ENCODE peak calls at places on chromosomes 2 and 18, in seven cellular contexts. One of them, this sample, is unnamed.

GRCh38 chr18:51383711-51384110 is 186.2 kb upstream of the MEX3C start:
- DNase-seq in SK-MEL-5: no peak
- DNase-seq in LHCN-M2: no peak
- DNase-seq in heart left ventricle: no peak
- DNase-seq in GM06990: no peak
- DNase-seq in Calu3: no peak
- DNase-seq in endodermal cell: no peak
- DNase-seq in this sample: no peak

GRCh38 chr2:23649819-23650218 is 264.8 kb downstream of the KLHL29 start:
- DNase-seq in SK-MEL-5: peak; percentile 14
- DNase-seq in LHCN-M2: peak; percentile 40
- DNase-seq in GM06990: no peak
- DNase-seq in endodermal cell: no peak
- DNase-seq in heart left ventricle: no peak
- DNase-seq in Calu3: no peak
- DNase-seq in this sample: no peak

GRCh38 chr2:2570871-2571270 is 239.8 kb upstream of the MYT1L start:
- DNase-seq in Calu3: no peak
- DNase-seq in heart left ventricle: no peak
- DNase-seq in endodermal cell: peak; percentile 24
- DNase-seq in GM06990: no peak
- DNase-seq in LHCN-M2: no peak
- DNase-seq in SK-MEL-5: no peak
- DNase-seq in this sample: no peak

GRCh38 chr18:5693637-5694175 is 149.9 kb upstream of the EPB41L3 start:
- DNase-seq in heart left ventricle: no peak
- DNase-seq in GM06990: no peak
- DNase-seq in LHCN-M2: no peak
- DNase-seq in endodermal cell: no peak
- DNase-seq in SK-MEL-5: no peak
- DNase-seq in Calu3: no peak
- DNase-seq in this sample: no peak

GRCh38 chr2:45909677-45910191 is 258.3 kb downstream of the PRKCE start:
- DNase-seq in SK-MEL-5: no peak
- DNase-seq in heart left ventricle: no peak
- DNase-seq in LHCN-M2: no peak
- DNase-seq in endodermal cell: no peak
- DNase-seq in Calu3: peak; percentile 55
- DNase-seq in GM06990: no peak
- DNase-seq in this sample: no peak

GRCh38 chr2:223909048-223909741 is 35.9 kb downstream of the WDFY1 start:
- DNase-seq in GM06990: no peak
- DNase-seq in LHCN-M2: peak; percentile 24
- DNase-seq in endodermal cell: no peak
- DNase-seq in heart left ventricle: no peak
- DNase-seq in SK-MEL-5: no peak
- DNase-seq in Calu3: no peak
- DNase-seq in this sample: no peak

GRCh38 chr18:51211552-51211951 is 14.1 kb upstream of the MEX3C start:
- DNase-seq in GM06990: peak; percentile 55
- DNase-seq in SK-MEL-5: peak; percentile 98
- DNase-seq in LHCN-M2: peak; percentile 51
- DNase-seq in Calu3: peak; percentile 85
- DNase-seq in heart left ventricle: peak; percentile 26
- DNase-seq in endodermal cell: no peak
- DNase-seq in this sample: peak; percentile 73

GRCh38 chr2:12718662-12719399 is 2.1 kb downstream of the TRIB2 start:
- DNase-seq in endodermal cell: peak; percentile 86
- DNase-seq in Calu3: no peak
- DNase-seq in GM06990: no peak
- DNase-seq in heart left ventricle: no peak
- DNase-seq in SK-MEL-5: peak; percentile 54
- DNase-seq in LHCN-M2: no peak
- DNase-seq in this sample: peak; percentile 30

GRCh38 chr2:226791056-226791486 is 8.5 kb downstream of the IRS1 start:
- DNase-seq in endodermal cell: peak; percentile 83
- DNase-seq in LHCN-M2: peak; percentile 50
- DNase-seq in SK-MEL-5: peak; percentile 39
- DNase-seq in GM06990: no peak
- DNase-seq in Calu3: no peak
- DNase-seq in heart left ventricle: no peak
- DNase-seq in this sample: no peak

GRCh38 chr18:22467760-22468553 is 50.2 kb upstream of the CTAGE1 start:
- DNase-seq in GM06990: no peak
- DNase-seq in Calu3: peak; percentile 71
- DNase-seq in heart left ventricle: no peak
- DNase-seq in endodermal cell: no peak
- DNase-seq in LHCN-M2: peak; percentile 60
- DNase-seq in SK-MEL-5: peak; percentile 46
- DNase-seq in this sample: no peak

GRCh38 chr2:205723174-205723573 is 40.9 kb downstream of the NRP2 start:
- DNase-seq in GM06990: no peak
- DNase-seq in LHCN-M2: no peak
- DNase-seq in Calu3: no peak
- DNase-seq in heart left ventricle: no peak
- DNase-seq in SK-MEL-5: no peak
- DNase-seq in endodermal cell: no peak
- DNase-seq in this sample: no peak

GRCh38 chr2:71596011-71596410 is 142.7 kb downstream of the DYSF start:
- DNase-seq in LHCN-M2: no peak
- DNase-seq in heart left ventricle: no peak
- DNase-seq in endodermal cell: no peak
- DNase-seq in GM06990: no peak
- DNase-seq in SK-MEL-5: peak; percentile 77
- DNase-seq in Calu3: no peak
- DNase-seq in this sample: peak; percentile 71

GRCh38 chr18:79902075-79902474 is 49.4 kb downstream of the SLC66A2 start:
- DNase-seq in LHCN-M2: no peak
- DNase-seq in heart left ventricle: peak; percentile 17
- DNase-seq in SK-MEL-5: no peak
- DNase-seq in endodermal cell: no peak
- DNase-seq in GM06990: no peak
- DNase-seq in Calu3: no peak
- DNase-seq in this sample: no peak

GRCh38 chr2:135947483-135947882 is 37.9 kb downstream of the DARS1 start:
- DNase-seq in LHCN-M2: no peak
- DNase-seq in Calu3: no peak
- DNase-seq in heart left ventricle: no peak
- DNase-seq in endodermal cell: no peak
- DNase-seq in GM06990: no peak
- DNase-seq in SK-MEL-5: no peak
- DNase-seq in this sample: no peak

GRCh38 chr18:28511421-28511821 is 334.5 kb upstream of the CDH2 start:
- DNase-seq in heart left ventricle: no peak
- DNase-seq in LHCN-M2: peak; percentile 73
- DNase-seq in SK-MEL-5: peak; percentile 2
- DNase-seq in endodermal cell: no peak
- DNase-seq in Calu3: no peak
- DNase-seq in GM06990: no peak
- DNase-seq in this sample: no peak

GRCh38 chr2:173866858-173867620 is 98.1 kb downstream of the SP3 start:
- DNase-seq in LHCN-M2: peak; percentile 37
- DNase-seq in Calu3: no peak
- DNase-seq in GM06990: no peak
- DNase-seq in heart left ventricle: no peak
- DNase-seq in endodermal cell: no peak
- DNase-seq in SK-MEL-5: no peak
- DNase-seq in this sample: peak; percentile 94

GRCh38 chr2:192775461-192776262 is 580.9 kb upstream of the TMEFF2 start:
- DNase-seq in Calu3: no peak
- DNase-seq in SK-MEL-5: no peak
- DNase-seq in GM06990: no peak
- DNase-seq in heart left ventricle: no peak
- DNase-seq in endodermal cell: no peak
- DNase-seq in LHCN-M2: no peak
- DNase-seq in this sample: no peak

GRCh38 chr2:30807249-30807648 is at the start of gene CAPN13:
- DNase-seq in endodermal cell: peak; percentile 91
- DNase-seq in SK-MEL-5: no peak
- DNase-seq in Calu3: peak; percentile 80
- DNase-seq in heart left ventricle: no peak
- DNase-seq in GM06990: no peak
- DNase-seq in LHCN-M2: no peak
- DNase-seq in this sample: no peak

GRCh38 chr2:138942466-138942865 is 162.3 kb upstream of the NXPH2 start:
- DNase-seq in endodermal cell: peak; percentile 60
- DNase-seq in SK-MEL-5: no peak
- DNase-seq in Calu3: no peak
- DNase-seq in heart left ventricle: no peak
- DNase-seq in LHCN-M2: no peak
- DNase-seq in GM06990: no peak
- DNase-seq in this sample: no peak

GRCh38 chr2:84297155-84297554 is 161.9 kb downstream of the SUCLG1 start:
- DNase-seq in Calu3: peak; percentile 60
- DNase-seq in SK-MEL-5: no peak
- DNase-seq in GM06990: no peak
- DNase-seq in endodermal cell: peak; percentile 71
- DNase-seq in heart left ventricle: no peak
- DNase-seq in LHCN-M2: no peak
- DNase-seq in this sample: no peak

GRCh38 chr2:78051480-78051879 is 529.3 kb upstream of the LRRTM4 start:
- DNase-seq in endodermal cell: no peak
- DNase-seq in Calu3: no peak
- DNase-seq in LHCN-M2: no peak
- DNase-seq in SK-MEL-5: no peak
- DNase-seq in GM06990: no peak
- DNase-seq in heart left ventricle: no peak
- DNase-seq in this sample: no peak

GRCh38 chr18:8505036-8505435 is 104.2 kb upstream of the RAB12 start:
- DNase-seq in Calu3: no peak
- DNase-seq in LHCN-M2: no peak
- DNase-seq in heart left ventricle: no peak
- DNase-seq in endodermal cell: no peak
- DNase-seq in GM06990: no peak
- DNase-seq in SK-MEL-5: no peak
- DNase-seq in this sample: no peak

GRCh38 chr2:45067859-45068642 is 58.8 kb upstream of the SIX2 start:
- DNase-seq in Calu3: no peak
- DNase-seq in LHCN-M2: peak; percentile 73
- DNase-seq in endodermal cell: peak; percentile 85
- DNase-seq in GM06990: no peak
- DNase-seq in SK-MEL-5: peak; percentile 21
- DNase-seq in heart left ventricle: no peak
- DNase-seq in this sample: peak; percentile 82

GRCh38 chr2:160257015-160257741 is 57.1 kb upstream of the ITGB6 start:
- DNase-seq in LHCN-M2: no peak
- DNase-seq in heart left ventricle: no peak
- DNase-seq in endodermal cell: no peak
- DNase-seq in GM06990: no peak
- DNase-seq in Calu3: peak; percentile 52
- DNase-seq in SK-MEL-5: no peak
- DNase-seq in this sample: no peak

GRCh38 chr2:8534729-8535397 is 147.0 kb upstream of the ID2 start:
- DNase-seq in endodermal cell: no peak
- DNase-seq in GM06990: no peak
- DNase-seq in Calu3: no peak
- DNase-seq in heart left ventricle: peak; percentile 65
- DNase-seq in SK-MEL-5: no peak
- DNase-seq in LHCN-M2: no peak
- DNase-seq in this sample: no peak

GRCh38 chr2:127643698-127644660 is 2.0 kb upstream of the GPR17 start:
- DNase-seq in heart left ventricle: no peak
- DNase-seq in Calu3: no peak
- DNase-seq in SK-MEL-5: no peak
- DNase-seq in LHCN-M2: no peak
- DNase-seq in GM06990: no peak
- DNase-seq in endodermal cell: no peak
- DNase-seq in this sample: no peak

This sample was measured in SJCRH30.